ENCODE peak calls at places on chromosomes 6 and 20, in five cellular contexts. One of them, this sample, is unnamed.
A peak's percentile ranks its signal among the peaks of the same experiment; 100 is the strongest.

GRCh38 chr20:45935416-45936046 is 1.0 kb downstream of the PCIF1 start:
- DNase-seq in K562: no peak
- DNase-seq in H1: no peak
- DNase-seq in GM12878: no peak
- DNase-seq in HepG2: no peak
- DNase-seq in this sample: no peak

GRCh38 chr20:43003318-43003928 is 186.3 kb downstream of the PTPRT start:
- DNase-seq in GM12878: no peak
- DNase-seq in H1: no peak
- DNase-seq in HepG2: no peak
- DNase-seq in K562: no peak
- DNase-seq in this sample: no peak

GRCh38 chr6:160979063-160979708 is 12.4 kb upstream of the MAP3K4 start:
- DNase-seq in GM12878: no peak
- DNase-seq in H1: no peak
- DNase-seq in HepG2: no peak
- DNase-seq in K562: no peak
- DNase-seq in this sample: no peak

GRCh38 chr6:132147530-132148011 is 196.4 kb upstream of the CCN2 start:
- DNase-seq in GM12878: no peak
- DNase-seq in HepG2: no peak
- DNase-seq in K562: no peak
- DNase-seq in H1: no peak
- DNase-seq in this sample: no peak

GRCh38 chr6:122322824-122323223 is 76.6 kb upstream of the HSF2 start:
- DNase-seq in GM12878: no peak
- DNase-seq in K562: no peak
- DNase-seq in HepG2: no peak
- DNase-seq in H1: no peak
- DNase-seq in this sample: no peak

GRCh38 chr6:12110523-12111154 is 98.5 kb downstream of the HIVEP1 start:
- DNase-seq in HepG2: no peak
- DNase-seq in GM12878: no peak
- DNase-seq in H1: no peak
- DNase-seq in K562: no peak
- DNase-seq in this sample: no peak

GRCh38 chr6:41072836-41073202 is at the start of gene NFYA:
- DNase-seq in GM12878: no peak
- DNase-seq in H1: peak; percentile 99
- DNase-seq in K562: peak; percentile 91
- DNase-seq in HepG2: no peak
- DNase-seq in this sample: no peak

GRCh38 chr6:33814663-33814985 is 10.8 kb upstream of the MLN start:
- DNase-seq in HepG2: no peak
- DNase-seq in K562: no peak
- DNase-seq in GM12878: no peak
- DNase-seq in H1: no peak
- DNase-seq in this sample: no peak

GRCh38 chr6:96460052-96460700 is 61.4 kb upstream of the UFL1 start:
- DNase-seq in H1: no peak
- DNase-seq in GM12878: no peak
- DNase-seq in K562: no peak
- DNase-seq in HepG2: no peak
- DNase-seq in this sample: no peak

GRCh38 chr6:73879466-73879865 is 183.5 kb downstream of the CD109 start:
- DNase-seq in GM12878: no peak
- DNase-seq in HepG2: no peak
- DNase-seq in K562: no peak
- DNase-seq in H1: no peak
- DNase-seq in this sample: no peak

GRCh38 chr20:4812216-4812615 is 90.5 kb downstream of the PRND start:
- DNase-seq in K562: no peak
- DNase-seq in H1: no peak
- DNase-seq in HepG2: no peak
- DNase-seq in GM12878: no peak
- DNase-seq in this sample: no peak
- H3K27ac ChIP-seq in K562: no peak overlapping the region
- H3K27ac ChIP-seq in H1: no peak overlapping the region
- H3K27ac ChIP-seq in HepG2: no peak overlapping the region
- H3K27ac ChIP-seq in GM12878: peak overlapping the region; percentile 98
- H3K27ac ChIP-seq in this sample: no peak overlapping the region

DNA sequence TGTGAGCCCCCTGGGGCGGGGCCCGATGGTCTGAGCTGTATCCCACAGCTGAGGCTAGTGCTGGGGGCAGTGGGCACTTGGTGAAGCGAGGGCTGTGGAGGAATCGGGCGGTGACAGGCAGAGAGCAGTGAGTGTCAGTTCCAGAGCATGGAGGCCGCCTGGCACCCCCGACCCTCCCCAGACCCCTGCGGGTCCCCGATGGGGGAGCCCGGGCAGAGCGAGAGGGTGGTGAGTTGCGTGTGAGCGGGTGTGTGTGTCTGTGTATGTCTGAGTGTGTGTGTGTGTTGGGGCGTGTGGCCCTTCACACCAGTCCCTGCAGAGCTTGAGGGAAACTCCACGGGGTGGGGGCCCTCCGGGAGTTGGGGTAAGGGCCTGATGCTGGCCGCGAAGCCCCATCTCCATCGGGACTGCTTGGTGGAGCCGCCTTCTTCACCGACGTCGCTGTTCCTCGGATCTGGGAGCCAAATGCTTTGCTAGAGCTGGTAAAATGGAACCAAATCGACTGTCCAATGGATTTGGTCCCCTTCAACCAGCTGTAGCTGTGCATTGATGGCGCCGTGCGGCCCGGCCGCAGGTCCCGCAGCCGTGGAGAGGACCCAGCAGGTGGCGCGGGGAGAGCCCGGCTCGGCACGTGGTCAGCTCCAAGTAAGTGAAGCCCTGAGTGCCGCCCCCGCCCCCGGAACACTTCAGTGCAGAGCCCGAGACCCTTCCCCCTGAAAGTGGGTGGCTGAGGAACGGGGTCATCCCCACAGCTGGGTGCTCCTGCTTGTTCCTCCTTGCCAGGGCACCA is 77.7 kb upstream of the SLCO4A1 start:
- DNase-seq in HepG2: no peak
- DNase-seq in GM12878: no peak
- DNase-seq in K562: no peak
- DNase-seq in H1: no peak
- DNase-seq in this sample: no peak
- TF ChIP-seq ZNF274 in HepG2: no peak
- TF ChIP-seq ZNF274 in GM12878: no peak
- TF ChIP-seq ZNF274 in K562: no peak
- TF ChIP-seq ZNF274 in H1: no peak
- TF ChIP-seq ZNF274 in this sample: no peak

GRCh38 chr6:30896541-30896940 is 11.5 kb upstream of the GTF2H4 start:
- DNase-seq in GM12878: no peak
- DNase-seq in HepG2: no peak
- DNase-seq in H1: no peak
- DNase-seq in K562: no peak
- DNase-seq in this sample: no peak
- TF ChIP-seq CEBPB in GM12878: no peak
- TF ChIP-seq CEBPB in HepG2: no peak
- TF ChIP-seq CEBPB in H1: no peak
- TF ChIP-seq CEBPB in K562: no peak
- TF ChIP-seq CEBPB in this sample: no peak

GRCh38 chr6:148866657-148867268 is 119.9 kb downstream of the UST start:
- DNase-seq in H1: no peak
- DNase-seq in K562: no peak
- DNase-seq in GM12878: peak; percentile 68
- DNase-seq in HepG2: no peak
- DNase-seq in this sample: no peak

GRCh38 chr6:148869589-148869988 is 122.8 kb downstream of the UST start:
- DNase-seq in H1: no peak
- DNase-seq in GM12878: no peak
- DNase-seq in K562: no peak
- DNase-seq in HepG2: no peak
- DNase-seq in this sample: no peak

GRCh38 chr6:148867851-148868250 is 121.0 kb downstream of the UST start:
- DNase-seq in H1: no peak
- DNase-seq in HepG2: no peak
- DNase-seq in K562: no peak
- DNase-seq in GM12878: no peak
- DNase-seq in this sample: no peak

GRCh38 chr6:148868901-148869300 is 122.1 kb downstream of the UST start:
- DNase-seq in HepG2: no peak
- DNase-seq in GM12878: no peak
- DNase-seq in H1: no peak
- DNase-seq in K562: no peak
- DNase-seq in this sample: no peak

GRCh38 chr6:148868314-148868713 is 121.5 kb downstream of the UST start:
- DNase-seq in H1: no peak
- DNase-seq in GM12878: no peak
- DNase-seq in HepG2: no peak
- DNase-seq in K562: no peak
- DNase-seq in this sample: no peak
- H3K27ac ChIP-seq in H1: no peak overlapping the region
- H3K27ac ChIP-seq in GM12878: no peak overlapping the region
- H3K27ac ChIP-seq in HepG2: no peak overlapping the region
- H3K27ac ChIP-seq in K562: no peak overlapping the region
- H3K27ac ChIP-seq in this sample: no peak overlapping the region

GRCh38 chr20:34951652-34952051 is 4.0 kb downstream of the GSS start:
- DNase-seq in K562: no peak
- DNase-seq in GM12878: no peak
- DNase-seq in H1: no peak
- DNase-seq in HepG2: no peak
- DNase-seq in this sample: no peak
- TF ChIP-seq ZNF274 in K562: no peak
- TF ChIP-seq ZNF274 in GM12878: no peak
- TF ChIP-seq ZNF274 in H1: no peak
- TF ChIP-seq ZNF274 in HepG2: no peak
- TF ChIP-seq ZNF274 in this sample: no peak

DNA sequence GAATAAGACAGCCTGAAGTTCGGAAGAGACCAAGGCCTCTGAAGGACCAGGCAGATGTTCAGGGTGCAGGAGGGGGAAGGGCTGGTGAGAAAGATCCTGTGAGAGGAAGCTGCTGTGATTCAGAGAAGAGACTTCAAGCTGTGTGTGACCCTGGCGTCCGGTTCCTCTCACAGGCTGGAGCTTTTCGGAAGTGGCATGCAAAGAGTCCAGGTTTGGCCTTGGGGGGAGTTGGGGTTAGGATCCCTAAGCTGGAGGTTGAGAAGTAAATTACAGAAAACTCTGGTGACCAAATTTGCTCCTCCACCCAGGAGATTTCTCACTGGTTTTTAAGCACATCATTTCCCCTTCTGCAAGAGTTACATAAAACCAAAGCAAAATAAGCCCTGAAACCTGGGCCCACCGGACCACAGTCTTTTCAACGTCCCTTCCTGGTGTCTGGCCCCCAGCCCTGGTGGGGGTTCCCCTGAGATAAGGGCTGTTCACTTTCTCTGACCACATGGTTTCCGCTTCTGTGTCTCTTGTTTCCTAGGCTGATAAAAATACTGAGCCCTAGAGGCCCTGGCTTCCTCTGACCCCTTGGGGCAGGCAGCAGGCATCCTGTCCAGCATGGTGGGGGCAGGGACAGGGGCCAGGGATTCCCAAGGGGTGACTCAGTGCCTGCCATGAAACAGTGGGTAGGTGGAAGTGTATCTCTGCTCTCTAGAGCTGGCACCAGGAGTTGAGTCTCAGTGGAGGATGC is 12.0 kb upstream of the LTA start:
- DNase-seq in GM12878: peak; percentile 88
- DNase-seq in H1: no peak
- DNase-seq in HepG2: no peak
- DNase-seq in K562: peak; percentile 70
- DNase-seq in this sample: no peak
- TF ChIP-seq CEBPB in GM12878: no peak
- TF ChIP-seq CEBPB in H1: no peak
- TF ChIP-seq CEBPB in HepG2: no peak
- TF ChIP-seq CEBPB in K562: no peak
- TF ChIP-seq CEBPB in this sample: no peak

GRCh38 chr6:22610127-22610526 is 40.8 kb downstream of the HDGFL1 start:
- DNase-seq in H1: no peak
- DNase-seq in K562: no peak
- DNase-seq in HepG2: no peak
- DNase-seq in GM12878: no peak
- DNase-seq in this sample: no peak
- H3K27ac ChIP-seq in H1: no peak overlapping the region
- H3K27ac ChIP-seq in K562: no peak overlapping the region
- H3K27ac ChIP-seq in HepG2: no peak overlapping the region
- H3K27ac ChIP-seq in GM12878: no peak overlapping the region
- H3K27ac ChIP-seq in this sample: no peak overlapping the region

GRCh38 chr6:163589401-163589800 is 174.9 kb downstream of the QKI start:
- DNase-seq in GM12878: no peak
- DNase-seq in H1: no peak
- DNase-seq in K562: no peak
- DNase-seq in HepG2: no peak
- DNase-seq in this sample: no peak

GRCh38 chr6:163586888-163587287 is 172.4 kb downstream of the QKI start:
- DNase-seq in HepG2: no peak
- DNase-seq in GM12878: no peak
- DNase-seq in H1: no peak
- DNase-seq in K562: no peak
- DNase-seq in this sample: no peak

GRCh38 chr6:163585932-163586437 is 171.5 kb downstream of the QKI start:
- DNase-seq in GM12878: no peak
- DNase-seq in K562: peak; percentile 61
- DNase-seq in H1: no peak
- DNase-seq in HepG2: no peak
- DNase-seq in this sample: peak; percentile 60

GRCh38 chr6:163592872-163593271 is 178.4 kb downstream of the QKI start:
- DNase-seq in K562: no peak
- DNase-seq in H1: no peak
- DNase-seq in GM12878: no peak
- DNase-seq in HepG2: no peak
- DNase-seq in this sample: no peak

DNA sequence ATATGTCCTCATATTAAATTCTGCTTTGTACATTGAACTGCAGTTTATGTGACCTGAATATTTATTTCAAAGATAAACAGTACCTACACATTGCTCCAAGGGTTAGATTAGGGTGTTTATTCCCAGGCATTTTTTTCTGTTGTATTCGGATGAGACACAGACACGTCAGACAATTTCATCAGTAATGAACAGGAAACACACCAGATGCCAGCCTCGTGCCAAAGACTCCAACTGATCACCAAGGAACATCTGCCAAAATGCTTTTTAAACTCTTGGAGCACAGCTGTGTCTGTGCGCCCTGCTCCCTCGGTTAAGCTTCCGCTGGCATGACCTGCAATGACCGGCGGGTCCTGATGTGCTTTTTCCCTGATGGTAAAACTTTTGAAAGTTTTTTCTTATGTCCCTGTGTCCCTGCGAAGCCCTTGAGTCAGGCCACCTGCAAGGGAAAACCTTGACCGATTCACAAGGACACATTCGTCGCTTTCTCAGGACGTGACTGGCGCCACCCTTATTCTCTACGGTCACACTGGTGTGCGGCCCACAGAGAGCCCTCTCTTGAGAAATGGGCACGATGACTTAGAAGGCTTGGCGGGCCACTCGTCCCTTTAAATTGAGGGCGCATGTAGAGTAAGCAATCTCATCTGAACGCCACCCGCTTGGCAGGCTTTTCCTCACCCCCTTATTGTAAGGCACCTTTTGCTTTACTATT is 173.8 kb downstream of the QKI start:
- DNase-seq in HepG2: no peak
- DNase-seq in H1: no peak
- DNase-seq in GM12878: no peak
- DNase-seq in K562: no peak
- DNase-seq in this sample: no peak
- TF ChIP-seq ZNF274 in HepG2: no peak
- TF ChIP-seq ZNF274 in H1: no peak
- TF ChIP-seq ZNF274 in GM12878: no peak
- TF ChIP-seq ZNF274 in K562: no peak
- TF ChIP-seq ZNF274 in this sample: no peak

GRCh38 chr6:134437376-134437775 is 119.5 kb upstream of the SGK1 start:
- DNase-seq in H1: no peak
- DNase-seq in K562: peak; percentile 24
- DNase-seq in HepG2: no peak
- DNase-seq in GM12878: peak; percentile 15
- DNase-seq in this sample: no peak
- TF ChIP-seq CEBPB in H1: no peak
- TF ChIP-seq CEBPB in K562: no peak
- TF ChIP-seq CEBPB in HepG2: no peak
- TF ChIP-seq CEBPB in GM12878: no peak
- TF ChIP-seq CEBPB in this sample: no peak

This sample was measured in HCT116.